ENCODE peak calls at places on chromosomes 3 and 15, in seven cellular contexts. P is IMR-90; B is Ammon's horn; J is central memory CD4-positive, alpha-beta T cell; L is GM04503; A is mucosa of descending colon; R is pancreas. M is an unnamed sample.

GRCh38 chr3:187957209-187957981 is 196.6 kb upstream of the LPP start:
- DNase-seq in P (no peak), B (no peak), J (no peak), L (no peak), A (no peak), R (no peak), M (no peak)

GRCh38 chr15:42578984-42579537 is 3.7 kb downstream of the STARD9 start:
- DNase-seq in P (no peak), B (no peak), J (no peak), L (no peak), A (no peak), R (no peak), M (no peak)

GRCh38 chr3:41198526-41198925 is 779 bp upstream of the CTNNB1 start:
- DNase-seq in P (no peak), B (peak), J (peak), L (no peak), A (peak), R (no peak), M (peak)

GRCh38 chr3:128372281-128372680 is 94.4 kb downstream of the DNAJB8 start:
- DNase-seq in P (no peak), B (no peak), J (no peak), L (no peak), A (no peak), R (peak), M (no peak)

GRCh38 chr3:12865271-12865670 is 23.9 kb upstream of the RPL32 start:
- DNase-seq in P (no peak), B (no peak), J (no peak), L (no peak), A (no peak), R (no peak), M (no peak)

GRCh38 chr3:128470134-128470915 is 3.6 kb upstream of the DNAJB8 start:
- DNase-seq in P (no peak), B (no peak), J (no peak), L (no peak), A (no peak), R (no peak), M (no peak)

GRCh38 chr15:89615135-89615534 is 39.9 kb downstream of the TICRR start:
- DNase-seq in P (no peak), B (no peak), J (no peak), L (no peak), A (no peak), R (no peak), M (no peak)

GRCh38 chr3:198107840-198108734 is 148.1 kb downstream of the LMLN start:
- DNase-seq in P (peak), B (no peak), J (no peak), L (no peak), A (no peak), R (no peak), M (no peak)

GRCh38 chr15:65423977-65424679 is 1.4 kb upstream of the IGDCC4 start:
- DNase-seq in P (peak), B (no peak), J (no peak), L (no peak), A (no peak), R (no peak), M (no peak)

GRCh38 chr3:76206351-76206750 is 421.0 kb upstream of the ZNF717 start:
- DNase-seq in P (no peak), B (no peak), J (no peak), L (no peak), A (no peak), R (no peak), M (no peak)

GRCh38 chr3:10777627-10778026 is 38.4 kb upstream of the SLC6A11 start:
- DNase-seq in P (no peak), B (no peak), J (no peak), L (no peak), A (no peak), R (no peak), M (no peak)

GRCh38 chr3:140586311-140586710 is 91.6 kb upstream of the TRIM42 start:
- DNase-seq in P (no peak), B (no peak), J (no peak), L (no peak), A (no peak), R (no peak), M (no peak)

GRCh38 chr3:195175076-195175475 is 95.9 kb downstream of the XXYLT1 start:
- DNase-seq in P (no peak), B (no peak), J (no peak), L (no peak), A (no peak), R (no peak), M (no peak)

GRCh38 chr3:71345429-71346027 is 238.0 kb downstream of the FOXP1 start:
- DNase-seq in P (peak), B (no peak), J (no peak), L (peak), A (no peak), R (no peak), M (peak)